ENCODE peak calls at places on chromosome 13, in five cellular contexts. One of them, this sample, is unnamed.

GRCh38 chr13:23655321-23655720 is 85.1 kb downstream of the TNFRSF19 start:
- DNase-seq in nucleus accumbens: no peak
- DNase-seq in MG63: no peak
- DNase-seq in ELF-1: no peak
- DNase-seq in RPMI8226: no peak
- DNase-seq in this sample: no peak

GRCh38 chr13:27923794-27924528 is 4.2 kb downstream of the PDX1 start:
- DNase-seq in MG63: no peak
- DNase-seq in RPMI8226: no peak
- DNase-seq in ELF-1: no peak
- DNase-seq in nucleus accumbens: no peak
- DNase-seq in this sample: peak

GRCh38 chr13:96025283-96025682 is 27.9 kb downstream of the UGGT2 start:
- DNase-seq in RPMI8226: no peak
- DNase-seq in ELF-1: no peak
- DNase-seq in MG63: no peak
- DNase-seq in nucleus accumbens: no peak
- DNase-seq in this sample: no peak

GRCh38 chr13:107993239-107993948 is 221.9 kb downstream of the LIG4 start:
- DNase-seq in ELF-1: no peak
- DNase-seq in nucleus accumbens: no peak
- DNase-seq in RPMI8226: no peak
- DNase-seq in MG63: no peak
- DNase-seq in this sample: no peak

GRCh38 chr13:99085139-99085845 is 107.4 kb upstream of the DOCK9 start:
- DNase-seq in MG63: no peak
- DNase-seq in ELF-1: peak
- DNase-seq in RPMI8226: no peak
- DNase-seq in nucleus accumbens: no peak
- DNase-seq in this sample: peak

GRCh38 chr13:93309886-93310520 is 83.4 kb downstream of the GPC6 start:
- DNase-seq in RPMI8226: no peak
- DNase-seq in ELF-1: no peak
- DNase-seq in MG63: no peak
- DNase-seq in nucleus accumbens: no peak
- DNase-seq in this sample: no peak

GRCh38 chr13:44368599-44369368 is 4.8 kb upstream of the SERP2 start:
- DNase-seq in ELF-1: no peak
- DNase-seq in MG63: no peak
- DNase-seq in nucleus accumbens: no peak
- DNase-seq in RPMI8226: no peak
- DNase-seq in this sample: no peak

GRCh38 chr13:101325423-101325822 is 90.9 kb downstream of the NALCN start:
- DNase-seq in nucleus accumbens: no peak
- DNase-seq in MG63: no peak
- DNase-seq in ELF-1: no peak
- DNase-seq in RPMI8226: no peak
- DNase-seq in this sample: no peak

GRCh38 chr13:50613356-50613831 is 230.1 kb downstream of the DLEU7 start:
- DNase-seq in RPMI8226: no peak
- DNase-seq in MG63: peak
- DNase-seq in ELF-1: no peak
- DNase-seq in nucleus accumbens: no peak
- DNase-seq in this sample: no peak

GRCh38 chr13:75685239-75685697 is 49.1 kb downstream of the LMO7 start:
- DNase-seq in RPMI8226: no peak
- DNase-seq in MG63: peak
- DNase-seq in ELF-1: peak
- DNase-seq in nucleus accumbens: no peak
- DNase-seq in this sample: peak

GRCh38 chr13:34459856-34460255 is 482.2 kb upstream of the NBEA start:
- DNase-seq in MG63: no peak
- DNase-seq in nucleus accumbens: no peak
- DNase-seq in ELF-1: no peak
- DNase-seq in RPMI8226: no peak
- DNase-seq in this sample: no peak

GRCh38 chr13:41054212-41054877 is 7.0 kb upstream of the WBP4 start:
- DNase-seq in RPMI8226: peak
- DNase-seq in MG63: no peak
- DNase-seq in ELF-1: peak
- DNase-seq in nucleus accumbens: no peak
- DNase-seq in this sample: no peak

GRCh38 chr13:98397221-98397620 is 179.7 kb downstream of the STK24 start:
- DNase-seq in ELF-1: no peak
- DNase-seq in RPMI8226: no peak
- DNase-seq in MG63: no peak
- DNase-seq in nucleus accumbens: no peak
- DNase-seq in this sample: no peak

GRCh38 chr13:50230365-50230978 is 215.2 kb downstream of the KCNRG start:
- DNase-seq in MG63: no peak
- DNase-seq in nucleus accumbens: no peak
- DNase-seq in ELF-1: no peak
- DNase-seq in RPMI8226: no peak
- DNase-seq in this sample: no peak

GRCh38 chr13:79631260-79631659 is 150.3 kb downstream of the NDFIP2 start:
- DNase-seq in nucleus accumbens: no peak
- DNase-seq in ELF-1: peak
- DNase-seq in MG63: peak
- DNase-seq in RPMI8226: no peak
- DNase-seq in this sample: peak

GRCh38 chr13:75870397-75870801 is 234.3 kb downstream of the LMO7 start:
- DNase-seq in MG63: no peak
- DNase-seq in nucleus accumbens: no peak
- DNase-seq in ELF-1: peak
- DNase-seq in RPMI8226: peak
- DNase-seq in this sample: no peak

GRCh38 chr13:74197686-74198085 is 63.5 kb upstream of the KLF12 start:
- DNase-seq in MG63: no peak
- DNase-seq in ELF-1: no peak
- DNase-seq in RPMI8226: no peak
- DNase-seq in nucleus accumbens: no peak
- DNase-seq in this sample: no peak

GRCh38 chr13:105202384-105202783 is 1333.1 kb downstream of the EFNB2 start:
- DNase-seq in nucleus accumbens: no peak
- DNase-seq in RPMI8226: no peak
- DNase-seq in ELF-1: peak
- DNase-seq in MG63: no peak
- DNase-seq in this sample: no peak

GRCh38 chr13:95023405-95023804 is 277.8 kb downstream of the ABCC4 start:
- DNase-seq in nucleus accumbens: no peak
- DNase-seq in MG63: no peak
- DNase-seq in RPMI8226: no peak
- DNase-seq in ELF-1: no peak
- DNase-seq in this sample: no peak

This sample was measured in islet precursor cell.